ENCODE peak calls at places on chromosomes 16 and 17, in eight cellular contexts. X is mammary epithelial cell; L is fibroblast of pulmonary artery; Z is substantia nigra; W is activated naive CD4-positive, alpha-beta T cell; K is EH; E is activated T-helper 9 cell treated with anti-CD3 and anti-CD28 coated beads, Interleukin-2, amount 50 U/mL, for 16 hours; M is tibial artery. S is an unnamed sample.

GRCh38 chr17:4796550-4796915 is 569 bp downstream of the PSMB6 start:
- DNase-seq in X (peak; percentile 27), L (peak; percentile 40), Z (no peak), W (no peak), K (peak; percentile 52), E (no peak), M (no peak), S (no peak)

GRCh38 chr17:58109197-58109596 is 26.0 kb downstream of the DYNLL2 start:
- DNase-seq in X (no peak), L (no peak), Z (no peak), W (no peak), K (no peak), E (no peak), M (no peak), S (no peak)

GRCh38 chr17:6374271-6374691 is 60.6 kb downstream of the AIPL1 start:
- DNase-seq in X (peak; percentile 95), L (no peak), Z (no peak), W (no peak), K (no peak), E (no peak), M (no peak), S (no peak)

GRCh38 chr17:39231587-39232551 is 6.1 kb upstream of the STAC2 start:
- DNase-seq in X (no peak), L (peak; percentile 53), Z (no peak), W (peak; percentile 28), K (peak; percentile 61), E (peak; percentile 36), M (peak; percentile 90), S (no peak)

GRCh38 chr17:79042421-79043190 is 18.6 kb downstream of the C1QTNF1 start:
- DNase-seq in X (peak; percentile 54), L (peak; percentile 75), Z (peak; percentile 22), W (peak; percentile 53), K (peak; percentile 60), E (peak; percentile 52), M (no peak), S (no peak)

GRCh38 chr16:17343729-17344128 is 127.0 kb downstream of the XYLT1 start:
- DNase-seq in X (no peak), L (no peak), Z (no peak), W (no peak), K (no peak), E (no peak), M (no peak), S (no peak)

GRCh38 chr16:48479319-48479718 is 94.1 kb upstream of the SIAH1 start:
- DNase-seq in X (no peak), L (no peak), Z (no peak), W (no peak), K (no peak), E (no peak), M (no peak), S (no peak)

GRCh38 chr16:81190667-81191066 is 47.8 kb upstream of the BCO1 start:
- DNase-seq in X (peak; percentile 22), L (peak; percentile 53), Z (no peak), W (no peak), K (peak; percentile 78), E (no peak), M (no peak), S (no peak)

GRCh38 chr16:50696575-50697420 is 3.4 kb downstream of the NOD2 start:
- DNase-seq in X (peak; percentile 98), L (peak; percentile 45), Z (peak; percentile 24), W (no peak), K (peak; percentile 68), E (peak; percentile 48), M (peak; percentile 83), S (peak; percentile 14)

GRCh38 chr17:8965394-8966168 is at the start of gene PIK3R5:
- DNase-seq in X (peak; percentile 39), L (no peak), Z (no peak), W (peak; percentile 62), K (no peak), E (peak; percentile 81), M (peak; percentile 72), S (no peak)